ENCODE peak calls at places on chromosomes 5 and 9, in six cellular contexts. I is ELF-1; F is T1000; U is mesendoderm; Q is neuronal stem cell; P is stimulated activated CD4-positive, alpha-beta T cell treated with anti-CD3 and anti-CD28 coated beads, Interleukin-2, amount 100 ng/mL, for 24 hours. B is an unnamed sample.

GRCh38 chr5:2007906-2008437 is 125.2 kb upstream of the IRX4 start:
- DNase-seq in I (peak), F (no peak), U (no peak), Q (no peak), P (no peak), B (no peak)

GRCh38 chr9:131297903-131298302 is 8.4 kb downstream of the PLPP7 start:
- DNase-seq in I (no peak), F (no peak), U (no peak), Q (no peak), P (no peak), B (no peak)

GRCh38 chr5:14250094-14250777 is 107.1 kb downstream of the TRIO start:
- DNase-seq in I (peak), F (no peak), U (peak), Q (peak), P (no peak), B (peak)

GRCh38 chr5:77367733-77368132 is 124.4 kb downstream of the WDR41 start:
- DNase-seq in I (no peak), F (peak), U (peak), Q (no peak), P (peak), B (no peak)

GRCh38 chr9:95771556-95772280 is 103.8 kb upstream of the ERCC6L2 start:
- DNase-seq in I (peak), F (no peak), U (peak), Q (peak), P (no peak), B (peak)

GRCh38 chr9:34197756-34198711 is 19.2 kb downstream of the UBAP1 start:
- DNase-seq in I (peak), F (no peak), U (peak), Q (no peak), P (no peak), B (no peak)

GRCh38 chr9:14750871-14751270 is 28.3 kb upstream of the CER1 start:
- DNase-seq in I (no peak), F (no peak), U (no peak), Q (no peak), P (no peak), B (no peak)

GRCh38 chr9:93682155-93682968 is 106.0 kb downstream of the PHF2 start:
- DNase-seq in I (peak), F (no peak), U (peak), Q (peak), P (peak), B (peak)

GRCh38 chr5:15585128-15585527 is 85.1 kb downstream of the FBXL7 start:
- DNase-seq in I (no peak), F (no peak), U (no peak), Q (no peak), P (no peak), B (no peak)

GRCh38 chr5:20497356-20497755 is 509.4 kb upstream of the CDH18 start:
- DNase-seq in I (no peak), F (no peak), U (no peak), Q (no peak), P (no peak), B (peak)

GRCh38 chr9:120730661-120731514 is 16.6 kb upstream of the MEGF9 start:
- DNase-seq in I (peak), F (no peak), U (peak), Q (peak), P (no peak), B (peak)

GRCh38 chr5:143592648-143593047 is 189.2 kb upstream of the NR3C1 start:
- DNase-seq in I (no peak), F (no peak), U (no peak), Q (no peak), P (no peak), B (peak)

GRCh38 chr9:91770229-91770628 is 179.8 kb downstream of the ROR2 start:
- DNase-seq in I (no peak), F (no peak), U (no peak), Q (no peak), P (no peak), B (no peak)

GRCh38 chr5:97026721-97027120 is 90.8 kb downstream of the LNPEP start:
- DNase-seq in I (no peak), F (no peak), U (no peak), Q (no peak), P (no peak), B (no peak)

GRCh38 chr5:148005788-148006520 is 57.8 kb upstream of the SPINK5 start:
- DNase-seq in I (peak), F (no peak), U (peak), Q (no peak), P (no peak), B (peak)

GRCh38 chr5:55427157-55427556 is 107.6 kb downstream of the PLPP1 start:
- DNase-seq in I (no peak), F (no peak), U (no peak), Q (no peak), P (no peak), B (peak)

GRCh38 chr5:26690511-26690910 is 347.9 kb downstream of the CDH9 start:
- DNase-seq in I (no peak), F (no peak), U (peak), Q (no peak), P (no peak), B (peak)

GRCh38 chr9:70261131-70261870 is 2.5 kb downstream of the SMC5 start:
- DNase-seq in I (no peak), F (no peak), U (peak), Q (no peak), P (no peak), B (no peak)

GRCh38 chr5:72611111-72611724 is 104.0 kb upstream of the ZNF366 start:
- DNase-seq in I (peak), F (peak), U (peak), Q (peak), P (peak), B (peak)

GRCh38 chr5:141875795-141876627 is 2.2 kb downstream of the PCDH1 start:
- DNase-seq in I (peak), F (no peak), U (peak), Q (no peak), P (peak), B (peak)

GRCh38 chr9:92759990-92760893 is 4.4 kb downstream of the BICD2 start:
- DNase-seq in I (no peak), F (no peak), U (no peak), Q (no peak), P (no peak), B (no peak)

GRCh38 chr9:120612218-120612617 is 32.3 kb upstream of the CDK5RAP2 start:
- DNase-seq in I (no peak), F (no peak), U (peak), Q (no peak), P (no peak), B (peak)

GRCh38 chr5:68037541-68037940 is 178.0 kb upstream of the PIK3R1 start:
- DNase-seq in I (no peak), F (no peak), U (no peak), Q (no peak), P (no peak), B (no peak)

GRCh38 chr5:97355775-97356174 is 172.7 kb upstream of the RIOK2 start:
- DNase-seq in I (no peak), F (no peak), U (no peak), Q (no peak), P (no peak), B (no peak)

GRCh38 chr5:87300744-87301143 is 33.1 kb downstream of the RASA1 start:
- DNase-seq in I (no peak), F (peak), U (peak), Q (no peak), P (peak), B (peak)

GRCh38 chr5:136133416-136134383 is 1.1 kb downstream of the SMAD5 start:
- DNase-seq in I (peak), F (peak), U (peak), Q (peak), P (peak), B (peak)

GRCh38 chr5:173316463-173317020 is 11.7 kb downstream of the STC2 start:
- DNase-seq in I (no peak), F (no peak), U (no peak), Q (no peak), P (no peak), B (peak)

GRCh38 chr5:173233347-173234128 is 1.5 kb downstream of the NKX2-5 start:
- DNase-seq in I (peak), F (no peak), U (peak), Q (no peak), P (no peak), B (no peak)

GRCh38 chr9:107727113-107727780 is 237.7 kb upstream of the KLF4 start:
- DNase-seq in I (no peak), F (no peak), U (no peak), Q (no peak), P (no peak), B (no peak)

GRCh38 chr9:95495988-95496387 is 20.8 kb downstream of the PTCH1 start:
- DNase-seq in I (peak), F (no peak), U (no peak), Q (peak), P (no peak), B (peak)

GRCh38 chr5:173866249-173867172 is 21.6 kb upstream of the CPEB4 start:
- DNase-seq in I (no peak), F (no peak), U (no peak), Q (no peak), P (no peak), B (no peak)